ENCODE peak calls at places on chromosomes 5 and 9, in eight cellular contexts. One of them, this sample, is unnamed.

GRCh38 chr5:177429248-177430045 is 3.0 kb downstream of the GRK6 start:
- DNase-seq in germinal center: peak; percentile 69
- DNase-seq in posterior cingulate gyrus: no peak
- DNase-seq in fibroblast of the aortic adventitia: no peak
- DNase-seq in NCI-H2171 treated with DMSO at 0.1 percent for 48 hours: no peak
- DNase-seq in activated B cell treated with CpG ODN at 0.5 μM for 24 hours: peak; percentile 49
- DNase-seq in endothelial cell: no peak
- DNase-seq in cardiac muscle cell: no peak
- DNase-seq in this sample: no peak

GRCh38 chr9:68551191-68551590 is 10.5 kb upstream of the TMEM252 start:
- DNase-seq in fibroblast of the aortic adventitia: no peak
- DNase-seq in posterior cingulate gyrus: no peak
- DNase-seq in endothelial cell: no peak
- DNase-seq in cardiac muscle cell: no peak
- DNase-seq in NCI-H2171 treated with DMSO at 0.1 percent for 48 hours: no peak
- DNase-seq in activated B cell treated with CpG ODN at 0.5 μM for 24 hours: no peak
- DNase-seq in germinal center: no peak
- DNase-seq in this sample: no peak

GRCh38 chr5:14665949-14666741 is 1.6 kb downstream of the OTULIN start:
- DNase-seq in cardiac muscle cell: no peak
- DNase-seq in germinal center: peak; percentile 76
- DNase-seq in NCI-H2171 treated with DMSO at 0.1 percent for 48 hours: peak; percentile 22
- DNase-seq in endothelial cell: peak; percentile 31
- DNase-seq in fibroblast of the aortic adventitia: no peak
- DNase-seq in posterior cingulate gyrus: no peak
- DNase-seq in activated B cell treated with CpG ODN at 0.5 μM for 24 hours: peak; percentile 34
- DNase-seq in this sample: no peak

GRCh38 chr5:178231736-178232123 is 872 bp downstream of the PHYKPL start:
- DNase-seq in activated B cell treated with CpG ODN at 0.5 μM for 24 hours: no peak
- DNase-seq in posterior cingulate gyrus: no peak
- DNase-seq in fibroblast of the aortic adventitia: no peak
- DNase-seq in endothelial cell: no peak
- DNase-seq in cardiac muscle cell: no peak
- DNase-seq in germinal center: no peak
- DNase-seq in NCI-H2171 treated with DMSO at 0.1 percent for 48 hours: no peak
- DNase-seq in this sample: no peak

GRCh38 chr5:139774980-139775654 is 20.5 kb upstream of the PSD2 start:
- DNase-seq in activated B cell treated with CpG ODN at 0.5 μM for 24 hours: peak; percentile 83
- DNase-seq in NCI-H2171 treated with DMSO at 0.1 percent for 48 hours: peak; percentile 43
- DNase-seq in fibroblast of the aortic adventitia: peak; percentile 36
- DNase-seq in germinal center: peak; percentile 85
- DNase-seq in endothelial cell: peak; percentile 94
- DNase-seq in cardiac muscle cell: peak; percentile 82
- DNase-seq in posterior cingulate gyrus: peak; percentile 69
- DNase-seq in this sample: no peak

GRCh38 chr5:7634837-7635236 is 216.1 kb downstream of the CFAP90 start:
- DNase-seq in germinal center: no peak
- DNase-seq in fibroblast of the aortic adventitia: no peak
- DNase-seq in activated B cell treated with CpG ODN at 0.5 μM for 24 hours: no peak
- DNase-seq in posterior cingulate gyrus: no peak
- DNase-seq in cardiac muscle cell: no peak
- DNase-seq in endothelial cell: no peak
- DNase-seq in NCI-H2171 treated with DMSO at 0.1 percent for 48 hours: no peak
- DNase-seq in this sample: no peak

GRCh38 chr5:179261301-179262125 is 83.7 kb downstream of the ADAMTS2 start:
- DNase-seq in fibroblast of the aortic adventitia: no peak
- DNase-seq in activated B cell treated with CpG ODN at 0.5 μM for 24 hours: peak; percentile 12
- DNase-seq in endothelial cell: peak; percentile 65
- DNase-seq in cardiac muscle cell: peak; percentile 80
- DNase-seq in posterior cingulate gyrus: no peak
- DNase-seq in NCI-H2171 treated with DMSO at 0.1 percent for 48 hours: no peak
- DNase-seq in germinal center: no peak
- DNase-seq in this sample: no peak

GRCh38 chr5:55575815-55576583 is 41.2 kb upstream of the PLPP1 start:
- DNase-seq in endothelial cell: no peak
- DNase-seq in NCI-H2171 treated with DMSO at 0.1 percent for 48 hours: no peak
- DNase-seq in germinal center: no peak
- DNase-seq in cardiac muscle cell: no peak
- DNase-seq in activated B cell treated with CpG ODN at 0.5 μM for 24 hours: no peak
- DNase-seq in fibroblast of the aortic adventitia: peak; percentile 92
- DNase-seq in posterior cingulate gyrus: no peak
- DNase-seq in this sample: no peak

GRCh38 chr5:54624671-54625583 is 107.4 kb downstream of the SNX18 start:
- DNase-seq in fibroblast of the aortic adventitia: peak; percentile 63
- DNase-seq in NCI-H2171 treated with DMSO at 0.1 percent for 48 hours: no peak
- DNase-seq in posterior cingulate gyrus: no peak
- DNase-seq in endothelial cell: no peak
- DNase-seq in cardiac muscle cell: no peak
- DNase-seq in germinal center: no peak
- DNase-seq in activated B cell treated with CpG ODN at 0.5 μM for 24 hours: no peak
- DNase-seq in this sample: no peak

GRCh38 chr5:10542151-10542550 is 21.7 kb upstream of the ANKRD33B start:
- DNase-seq in NCI-H2171 treated with DMSO at 0.1 percent for 48 hours: no peak
- DNase-seq in endothelial cell: no peak
- DNase-seq in germinal center: no peak
- DNase-seq in fibroblast of the aortic adventitia: no peak
- DNase-seq in posterior cingulate gyrus: no peak
- DNase-seq in cardiac muscle cell: no peak
- DNase-seq in activated B cell treated with CpG ODN at 0.5 μM for 24 hours: no peak
- DNase-seq in this sample: no peak

GRCh38 chr9:99433555-99433954 is 211.5 kb downstream of the SEC61B start:
- DNase-seq in endothelial cell: no peak
- DNase-seq in germinal center: peak; percentile 8
- DNase-seq in activated B cell treated with CpG ODN at 0.5 μM for 24 hours: peak; percentile 47
- DNase-seq in NCI-H2171 treated with DMSO at 0.1 percent for 48 hours: no peak
- DNase-seq in cardiac muscle cell: peak; percentile 58
- DNase-seq in posterior cingulate gyrus: no peak
- DNase-seq in fibroblast of the aortic adventitia: peak; percentile 75
- DNase-seq in this sample: no peak

GRCh38 chr5:31407921-31408714 is 123.8 kb downstream of the DROSHA start:
- DNase-seq in activated B cell treated with CpG ODN at 0.5 μM for 24 hours: no peak
- DNase-seq in fibroblast of the aortic adventitia: peak; percentile 8
- DNase-seq in NCI-H2171 treated with DMSO at 0.1 percent for 48 hours: no peak
- DNase-seq in germinal center: no peak
- DNase-seq in endothelial cell: no peak
- DNase-seq in cardiac muscle cell: no peak
- DNase-seq in posterior cingulate gyrus: no peak
- DNase-seq in this sample: no peak

GRCh38 chr5:174335682-174336364 is 290.3 kb downstream of the NSG2 start:
- DNase-seq in activated B cell treated with CpG ODN at 0.5 μM for 24 hours: no peak
- DNase-seq in cardiac muscle cell: no peak
- DNase-seq in fibroblast of the aortic adventitia: no peak
- DNase-seq in endothelial cell: no peak
- DNase-seq in NCI-H2171 treated with DMSO at 0.1 percent for 48 hours: no peak
- DNase-seq in germinal center: no peak
- DNase-seq in posterior cingulate gyrus: no peak
- DNase-seq in this sample: no peak

GRCh38 chr5:66881475-66882161 is 285.4 kb downstream of the MAST4 start:
- DNase-seq in fibroblast of the aortic adventitia: peak; percentile 56
- DNase-seq in cardiac muscle cell: no peak
- DNase-seq in germinal center: no peak
- DNase-seq in posterior cingulate gyrus: no peak
- DNase-seq in activated B cell treated with CpG ODN at 0.5 μM for 24 hours: no peak
- DNase-seq in endothelial cell: no peak
- DNase-seq in NCI-H2171 treated with DMSO at 0.1 percent for 48 hours: no peak
- DNase-seq in this sample: no peak

GRCh38 chr9:69585571-69585970 is 86.6 kb downstream of the APBA1 start:
- DNase-seq in NCI-H2171 treated with DMSO at 0.1 percent for 48 hours: no peak
- DNase-seq in endothelial cell: no peak
- DNase-seq in posterior cingulate gyrus: no peak
- DNase-seq in fibroblast of the aortic adventitia: no peak
- DNase-seq in cardiac muscle cell: no peak
- DNase-seq in germinal center: no peak
- DNase-seq in activated B cell treated with CpG ODN at 0.5 μM for 24 hours: no peak
- DNase-seq in this sample: no peak

GRCh38 chr5:139415221-139415861 is 11.5 kb upstream of the SPATA24 start:
- DNase-seq in germinal center: no peak
- DNase-seq in endothelial cell: no peak
- DNase-seq in posterior cingulate gyrus: peak; percentile 77
- DNase-seq in NCI-H2171 treated with DMSO at 0.1 percent for 48 hours: peak; percentile 30
- DNase-seq in fibroblast of the aortic adventitia: peak; percentile 30
- DNase-seq in cardiac muscle cell: no peak
- DNase-seq in activated B cell treated with CpG ODN at 0.5 μM for 24 hours: no peak
- DNase-seq in this sample: no peak

GRCh38 chr5:15254607-15255006 is 245.4 kb upstream of the FBXL7 start:
- DNase-seq in NCI-H2171 treated with DMSO at 0.1 percent for 48 hours: no peak
- DNase-seq in fibroblast of the aortic adventitia: no peak
- DNase-seq in cardiac muscle cell: no peak
- DNase-seq in germinal center: no peak
- DNase-seq in activated B cell treated with CpG ODN at 0.5 μM for 24 hours: no peak
- DNase-seq in endothelial cell: no peak
- DNase-seq in posterior cingulate gyrus: no peak
- DNase-seq in this sample: no peak

GRCh38 chr5:9479361-9479760 is 66.5 kb downstream of the SEMA5A start:
- DNase-seq in NCI-H2171 treated with DMSO at 0.1 percent for 48 hours: no peak
- DNase-seq in activated B cell treated with CpG ODN at 0.5 μM for 24 hours: no peak
- DNase-seq in posterior cingulate gyrus: no peak
- DNase-seq in endothelial cell: no peak
- DNase-seq in fibroblast of the aortic adventitia: peak; percentile 60
- DNase-seq in cardiac muscle cell: no peak
- DNase-seq in germinal center: no peak
- DNase-seq in this sample: no peak

GRCh38 chr5:68456756-68457217 is 241.2 kb downstream of the PIK3R1 start:
- DNase-seq in activated B cell treated with CpG ODN at 0.5 μM for 24 hours: no peak
- DNase-seq in endothelial cell: no peak
- DNase-seq in cardiac muscle cell: no peak
- DNase-seq in germinal center: no peak
- DNase-seq in fibroblast of the aortic adventitia: peak; percentile 38
- DNase-seq in posterior cingulate gyrus: no peak
- DNase-seq in NCI-H2171 treated with DMSO at 0.1 percent for 48 hours: peak; percentile 43
- DNase-seq in this sample: no peak

GRCh38 chr5:71482132-71482531 is 26.7 kb downstream of the BDP1 start:
- DNase-seq in germinal center: no peak
- DNase-seq in cardiac muscle cell: no peak
- DNase-seq in posterior cingulate gyrus: no peak
- DNase-seq in activated B cell treated with CpG ODN at 0.5 μM for 24 hours: no peak
- DNase-seq in fibroblast of the aortic adventitia: peak; percentile 55
- DNase-seq in endothelial cell: no peak
- DNase-seq in NCI-H2171 treated with DMSO at 0.1 percent for 48 hours: peak; percentile 51
- DNase-seq in this sample: no peak

GRCh38 chr9:84139296-84140100 is 158.9 kb downstream of the RMI1 start:
- DNase-seq in germinal center: no peak
- DNase-seq in fibroblast of the aortic adventitia: peak; percentile 65
- DNase-seq in endothelial cell: no peak
- DNase-seq in cardiac muscle cell: no peak
- DNase-seq in NCI-H2171 treated with DMSO at 0.1 percent for 48 hours: peak; percentile 58
- DNase-seq in posterior cingulate gyrus: no peak
- DNase-seq in activated B cell treated with CpG ODN at 0.5 μM for 24 hours: no peak
- DNase-seq in this sample: no peak